ENCODE peak calls at places on chromosome 19, in five cellular contexts. W is spleen, L is IMR-90, H is gastrocnemius medialis, B is body of pancreas. V is an unnamed sample.

GRCh38 chr19:14318873-14319272 is 62.4 kb upstream of the ADGRE5 start:
- DNase-seq in W (no peak), L (no peak), B (peak; percentile 13), H (no peak), V (no peak)

GRCh38 chr19:6064703-6065073 is 45.6 kb downstream of the RFX2 start:
- DNase-seq in B (no peak), H (no peak), L (no peak), W (no peak), V (no peak)

GRCh38 chr19:16795731-16796130 is 33.5 kb upstream of the SIN3B start:
- DNase-seq in B (no peak), L (no peak), W (no peak), H (no peak), V (no peak)

GRCh38 chr19:57171551-57172081 is 4.3 kb upstream of the DUXA start:
- DNase-seq in L (peak; percentile 39), B (peak; percentile 40), W (peak; percentile 77), H (no peak), V (no peak)

GRCh38 chr19:18107235-18108083 is 9.9 kb downstream of the MAST3 start:
- DNase-seq in W (no peak), B (no peak), L (no peak), H (no peak), V (no peak)

GRCh38 chr19:30320916-30321315 is 51.3 kb upstream of the ZNF536 start:
- DNase-seq in B (no peak), L (no peak), H (no peak), W (no peak), V (no peak)

GRCh38 chr19:45391346-45391745 is 13.5 kb downstream of the PPP1R13L start:
- DNase-seq in H (no peak), L (peak; percentile 18), B (no peak), W (no peak), V (no peak)

GRCh38 chr19:34316741-34317241 is 48.2 kb upstream of the GPI start:
- DNase-seq in B (no peak), H (no peak), L (peak; percentile 66), W (no peak), V (no peak)

GRCh38 chr19:40721936-40722661 is 5.2 kb downstream of the ITPKC start:
- DNase-seq in W (no peak), B (no peak), L (peak; percentile 41), H (peak; percentile 46), V (no peak)

GRCh38 chr19:17052439-17052838 is 22.8 kb downstream of the HAUS8 start:
- DNase-seq in B (peak; percentile 38), L (peak; percentile 59), H (no peak), W (no peak), V (no peak)

GRCh38 chr19:14003279-14004051 is 2.7 kb downstream of the RFX1 start:
- DNase-seq in B (no peak), L (no peak), H (no peak), W (no peak), V (no peak)

DNA sequence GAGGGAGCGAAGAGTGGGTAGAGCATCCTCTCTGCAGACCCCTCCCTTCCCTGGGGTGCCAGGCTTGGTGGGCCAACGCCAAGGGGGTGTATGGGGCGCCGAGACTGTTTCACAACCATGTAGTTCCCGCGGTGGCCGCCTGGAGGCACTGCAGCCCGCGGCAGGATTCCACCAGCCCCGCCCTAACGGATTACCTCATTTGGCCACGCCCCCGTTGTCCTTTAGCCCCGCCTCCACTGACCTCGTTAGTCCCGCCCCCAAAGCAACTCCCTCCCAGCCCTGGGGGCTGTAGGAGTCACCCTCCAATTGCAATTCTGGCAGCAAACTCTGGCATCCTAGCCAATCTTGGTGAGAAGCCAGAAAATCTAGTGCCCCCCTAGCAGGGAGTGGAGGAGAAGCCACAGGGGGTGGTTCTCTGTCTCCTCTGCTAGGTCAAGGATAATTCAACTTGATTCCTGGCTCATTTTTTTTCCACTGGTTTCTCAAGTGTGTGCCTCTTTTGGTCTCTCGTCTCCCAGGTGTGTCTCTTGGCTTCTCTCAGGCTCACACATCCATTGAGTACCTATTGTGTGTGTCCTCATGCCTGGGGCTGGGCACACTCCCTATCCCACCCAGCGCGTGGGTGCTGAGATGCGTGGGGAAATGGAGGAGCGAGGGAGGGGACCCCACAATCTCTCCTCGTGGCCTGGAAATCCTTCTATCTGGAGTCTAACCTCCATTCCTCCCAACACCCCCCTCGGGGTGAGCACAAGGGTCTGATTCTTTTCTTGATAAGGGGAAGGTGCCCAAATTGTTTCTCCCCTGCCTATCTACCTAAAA is 2.0 kb downstream of the OLFM2 start:
- DNase-seq in W (peak; percentile 88), B (peak; percentile 83), L (peak; percentile 69), H (peak; percentile 46), V (peak; percentile 49)
- H3K27me3 ChIP-seq in W (peaks cover 3% of the 10 kb centered on the region), B (no peaks in the 10 kb centered on the region), L (peaks cover 22% of the 10 kb centered on the region), H (peaks cover 21% of the 10 kb centered on the region), V (peaks cover 42% of the 10 kb centered on the region)

DNA sequence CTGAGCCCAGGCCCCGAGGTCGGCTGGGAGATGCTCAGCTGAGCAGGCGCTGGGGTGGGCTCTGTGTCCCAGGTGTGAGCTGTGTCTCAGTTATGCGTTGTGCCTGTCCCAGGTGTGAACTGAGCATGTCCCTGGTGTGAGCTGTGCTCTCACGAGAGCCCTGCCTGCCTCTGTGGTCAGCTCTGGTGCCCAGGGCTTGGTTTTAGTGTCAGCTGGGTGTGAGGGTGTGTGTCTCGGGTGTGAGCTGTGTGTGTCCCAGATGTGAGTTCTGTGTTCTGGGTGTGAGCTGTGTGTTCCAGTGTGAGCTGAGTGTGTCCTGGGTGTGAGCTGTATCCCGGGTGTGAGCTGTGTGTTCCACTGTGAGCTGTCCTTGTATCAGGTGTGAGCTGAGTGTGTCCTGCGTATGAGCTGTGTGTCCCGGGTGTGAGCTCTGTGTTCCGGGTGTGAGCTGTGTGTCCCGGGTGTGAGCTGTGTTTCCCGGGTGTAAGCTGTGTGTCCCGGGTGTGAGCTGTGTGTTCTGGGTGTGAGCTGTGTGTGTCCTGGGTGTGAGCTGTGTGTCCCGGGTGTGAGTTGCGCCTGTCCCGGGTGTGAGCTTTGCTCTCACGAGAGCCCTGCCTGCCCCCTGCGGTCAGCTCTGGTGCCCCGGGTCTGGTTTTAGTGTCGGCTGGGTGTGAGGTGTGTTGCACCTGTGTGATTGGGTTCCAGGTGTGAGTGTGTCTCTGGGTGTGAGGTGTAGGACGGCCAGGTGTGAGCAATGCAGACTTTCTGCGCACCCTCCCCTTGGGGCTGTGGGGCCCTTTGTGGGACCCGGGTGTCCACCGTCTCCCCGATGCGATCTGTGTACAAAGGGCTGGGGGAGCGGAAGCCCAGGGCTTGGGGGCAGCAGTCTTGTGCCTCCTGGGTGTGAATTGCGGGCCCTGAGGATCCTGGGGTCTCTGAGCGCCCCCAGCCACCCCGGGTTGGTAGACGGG is 7.1 kb upstream of the PEAK3 start:
- DNase-seq in B (no peak), W (no peak), L (no peak), H (no peak), V (no peak)
- TF ChIP-seq POLR2A in B (no peak), W (no peak), L (no peak), H (no peak), V (no peak)

GRCh38 chr19:46745030-46745429 is 827 bp upstream of the FKRP start:
- DNase-seq in L (no peak), H (no peak), B (no peak), W (no peak), V (no peak)
- H3K27ac ChIP-seq in L (peak overlapping the region; percentile 78), H (peak overlapping the region; percentile 90), B (no peak overlapping the region), W (no peak overlapping the region), V (peak overlapping the region; percentile 4)

GRCh38 chr19:50909240-50910070 is 1.7 kb downstream of the KLK4 start:
- DNase-seq in H (no peak), W (no peak), B (peak; percentile 69), L (no peak), V (peak; percentile 31)

GRCh38 chr19:50912727-50913716 is 1.8 kb upstream of the KLK4 start:
- DNase-seq in B (no peak), H (no peak), L (no peak), W (no peak), V (no peak)

GRCh38 chr19:50912102-50912599 is 956 bp upstream of the KLK4 start:
- DNase-seq in H (no peak), L (no peak), B (no peak), W (no peak), V (no peak)

GRCh38 chr19:50911206-50912101 is at the start of gene KLK4:
- DNase-seq in H (no peak), B (no peak), W (no peak), L (no peak), V (no peak)

DNA sequence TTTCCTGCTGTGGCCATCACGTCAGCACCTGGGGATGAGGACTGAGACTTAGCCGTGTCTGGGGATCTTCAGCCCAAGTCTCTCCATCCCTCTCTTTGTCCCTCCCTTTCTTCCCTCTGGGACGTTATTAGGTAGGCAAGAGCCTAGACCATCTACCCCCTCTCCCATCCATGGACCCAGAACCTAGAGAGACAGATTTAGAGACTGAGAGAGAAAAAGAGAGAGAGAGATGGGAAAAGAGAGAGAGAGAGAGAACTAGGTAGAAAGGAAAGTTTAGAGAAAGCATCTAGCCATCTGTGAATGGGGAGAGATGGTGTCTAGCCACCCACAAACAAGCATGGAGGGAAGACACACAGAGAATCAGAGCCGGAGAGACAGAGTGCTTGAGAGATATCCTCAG is 473 bp downstream of the KLK4 start:
- DNase-seq in W (no peak), B (no peak), H (no peak), L (no peak), V (no peak)
- H3K27me3 ChIP-seq in W (no peaks in the 10 kb centered on the region), B (no peaks in the 10 kb centered on the region), H (peaks cover 26% of the 10 kb centered on the region), L (peaks cover 11% of the 10 kb centered on the region), V (no peaks in the 10 kb centered on the region)

GRCh38 chr19:8578642-8579265 is 1.5 kb upstream of the MYO1F start:
- DNase-seq in W (peak; percentile 94), H (peak; percentile 47), B (peak; percentile 81), L (peak; percentile 53), V (peak; percentile 93)

GRCh38 chr19:8576273-8576993 is 809 bp downstream of the MYO1F start:
- DNase-seq in H (no peak), B (no peak), L (no peak), W (no peak), V (no peak)

GRCh38 chr19:8575467-8575997 is 1.7 kb downstream of the MYO1F start:
- DNase-seq in H (no peak), B (no peak), W (no peak), L (peak; percentile 35), V (no peak)

GRCh38 chr19:8577741-8578140 is 499 bp upstream of the MYO1F start:
- DNase-seq in B (no peak), H (no peak), L (no peak), W (no peak), V (no peak)

GRCh38 chr19:8577247-8577646 is at the start of gene MYO1F:
- DNase-seq in B (peak; percentile 24), W (peak; percentile 94), L (no peak), H (peak; percentile 33), V (peak; percentile 43)
- TF ChIP-seq POLR2A in B (peak; percentile 47), W (no peak), L (no peak), H (no peak), V (no peak)

DNA sequence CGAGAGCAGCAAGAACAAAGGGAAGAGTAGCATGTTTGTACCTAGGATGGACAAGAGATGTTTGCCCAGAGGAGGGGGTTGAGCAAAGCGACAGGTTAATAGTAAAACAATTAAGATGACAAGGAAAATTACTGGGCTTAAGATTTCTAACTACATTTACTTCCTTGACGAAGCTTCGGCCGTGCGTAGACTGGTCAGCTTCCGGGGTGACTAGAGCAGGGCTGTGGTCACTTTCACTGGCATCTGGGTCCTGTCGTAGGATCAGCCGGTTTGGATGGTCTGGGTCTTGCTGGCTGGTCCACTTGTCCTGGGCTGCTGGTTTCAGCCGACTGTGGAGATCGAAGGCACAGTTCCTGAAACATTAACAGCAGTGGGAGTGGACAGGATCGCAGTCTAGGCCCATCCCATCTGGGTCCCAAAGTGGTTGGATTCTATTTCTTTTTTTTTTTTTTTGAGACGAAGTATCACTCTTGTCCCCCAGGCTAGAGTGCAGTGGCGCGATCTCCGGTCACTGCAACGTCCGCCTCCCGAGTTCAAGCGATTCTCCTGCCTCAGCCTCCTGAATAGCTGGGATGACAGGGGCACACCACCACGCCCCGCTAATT is 5.0 kb upstream of the BSG start:
- DNase-seq in H (no peak), W (no peak), B (no peak), L (no peak), V (no peak)
- H3K27ac ChIP-seq in H (no peak overlapping the region), W (no peak overlapping the region), B (no peak overlapping the region), L (no peak overlapping the region), V (no peak overlapping the region)

V was measured in tibial nerve.